ENCODE peak calls at places on chromosomes 7 and 10, in five cellular contexts. K is NB4, W is upper lobe of right lung, V is body of pancreas, J is colonic mucosa. Y is an unnamed sample.

GRCh38 chr7:142881586-142882337 is 3.8 kb downstream of the TRPV6 start:
- DNase-seq in K (no peak), W (peak), V (no peak), J (no peak), Y (peak)

GRCh38 chr7:142152076-142152475 is 40.6 kb downstream of the MGAM2 start:
- DNase-seq in K (no peak), W (no peak), V (no peak), J (no peak), Y (peak)

GRCh38 chr10:72250666-72251065 is 23.1 kb upstream of the DDIT4 start:
- DNase-seq in K (no peak), W (no peak), V (peak), J (no peak), Y (no peak)

GRCh38 chr7:103691291-103691690 is 245.3 kb upstream of the SLC26A5 start:
- DNase-seq in K (no peak), W (no peak), V (no peak), J (no peak), Y (no peak)

GRCh38 chr10:59839576-59839975 is 66.8 kb downstream of the CCDC6 start:
- DNase-seq in K (peak), W (no peak), V (no peak), J (no peak), Y (no peak)

GRCh38 chr10:73439605-73440298 is 6.4 kb upstream of the MSS51 start:
- DNase-seq in K (no peak), W (no peak), V (no peak), J (no peak), Y (no peak)

GRCh38 chr10:30775779-30776591 is 146.4 kb upstream of the LYZL2 start:
- DNase-seq in K (no peak), W (no peak), V (no peak), J (no peak), Y (no peak)

GRCh38 chr10:72661436-72661835 is 30.5 kb upstream of the MCU start:
- DNase-seq in K (no peak), W (no peak), V (no peak), J (no peak), Y (no peak)

GRCh38 chr10:15579605-15580004 is 140.1 kb downstream of the ITGA8 start:
- DNase-seq in K (no peak), W (no peak), V (no peak), J (no peak), Y (no peak)

GRCh38 chr7:64978497-64979203 is 12.2 kb downstream of the ZNF117 start:
- DNase-seq in K (no peak), W (no peak), V (no peak), J (no peak), Y (no peak)

GRCh38 chr7:5425507-5426225 is 2.0 kb upstream of the TNRC18 start:
- DNase-seq in K (peak), W (peak), V (peak), J (peak), Y (no peak)

GRCh38 chr7:5428470-5429252 is 5.0 kb upstream of the TNRC18 start:
- DNase-seq in K (peak), W (peak), V (peak), J (peak), Y (no peak)

GRCh38 chr7:5424689-5425506 is 1.3 kb upstream of the TNRC18 start:
- DNase-seq in K (peak), W (peak), V (peak), J (peak), Y (no peak)

GRCh38 chr7:5423844-5424688 is 432 bp upstream of the TNRC18 start:
- DNase-seq in K (peak), W (peak), V (peak), J (peak), Y (peak)

GRCh38 chr7:5426226-5426475 is 2.5 kb upstream of the TNRC18 start:
- DNase-seq in K (no peak), W (no peak), V (no peak), J (no peak), Y (no peak)
- H3K4me3 ChIP-seq in K (peak), W (peak), V (peak), J (peak), Y (no peak)

DNA sequence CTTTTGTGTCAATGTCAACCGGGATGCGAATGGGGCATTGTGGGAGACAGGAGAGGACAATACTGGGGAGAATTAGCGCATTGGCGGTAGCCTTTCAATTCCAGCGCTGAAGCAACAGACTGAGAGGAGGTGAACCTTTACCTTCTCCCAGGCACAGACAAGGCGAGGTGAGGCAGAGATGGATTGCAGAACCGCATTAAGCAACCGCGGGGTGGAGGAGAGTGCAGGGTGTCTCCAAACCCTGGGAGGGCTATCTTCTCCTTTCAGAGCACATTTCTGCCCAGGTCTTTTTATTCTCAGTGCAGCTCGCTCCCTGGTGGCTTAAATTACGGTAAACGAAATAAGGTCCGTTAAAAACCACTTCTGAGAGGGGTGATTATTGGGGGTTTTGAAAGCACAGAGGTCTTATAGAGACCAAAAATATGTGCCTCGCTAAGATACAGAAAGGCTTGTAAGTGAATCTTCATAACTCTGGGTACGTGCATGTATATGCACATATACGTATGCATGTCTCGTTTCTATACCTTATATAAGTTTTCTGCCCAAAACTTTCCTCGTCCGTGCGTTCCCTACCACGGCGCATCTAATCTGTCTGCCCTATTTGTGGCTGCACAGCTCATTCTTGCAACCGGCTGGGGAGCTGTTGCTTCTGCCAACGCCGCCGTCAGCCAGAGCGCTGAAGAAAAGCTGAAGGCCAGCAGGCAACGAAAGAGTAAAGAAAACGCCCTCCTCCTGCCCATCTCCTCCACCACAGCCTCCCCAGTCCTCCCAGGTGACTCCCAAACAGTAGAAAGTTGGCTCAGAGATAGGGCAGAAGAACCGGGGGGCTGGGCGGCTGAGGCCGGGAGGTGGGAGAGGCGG is 915 bp upstream of the ZNF804B start:
- DNase-seq in K (no peak), W (peak), V (peak), J (no peak), Y (no peak)
- TF ChIP-seq CTCF in K (no peak), W (no peak), V (no peak), J (no peak), Y (no peak)

GRCh38 chr10:34397324-34397723 is 417.8 kb downstream of the PARD3 start:
- DNase-seq in K (no peak), W (no peak), V (no peak), J (no peak), Y (no peak)
- H3K4me3 ChIP-seq in K (no peak), W (no peak), V (no peak), J (no peak), Y (no peak)

GRCh38 chr7:106658504-106659368 is 2.2 kb downstream of the CCDC71L start:
- DNase-seq in K (no peak), W (no peak), V (no peak), J (no peak), Y (no peak)

GRCh38 chr7:106659369-106659962 is 1.5 kb downstream of the CCDC71L start:
- DNase-seq in K (no peak), W (no peak), V (no peak), J (no peak), Y (peak)

GRCh38 chr7:106657085-106657991 is 3.6 kb downstream of the CCDC71L start:
- DNase-seq in K (no peak), W (no peak), V (no peak), J (no peak), Y (peak)

GRCh38 chr7:106660862-106661720 is at the start of gene CCDC71L:
- DNase-seq in K (peak), W (peak), V (peak), J (peak), Y (peak)

DNA sequence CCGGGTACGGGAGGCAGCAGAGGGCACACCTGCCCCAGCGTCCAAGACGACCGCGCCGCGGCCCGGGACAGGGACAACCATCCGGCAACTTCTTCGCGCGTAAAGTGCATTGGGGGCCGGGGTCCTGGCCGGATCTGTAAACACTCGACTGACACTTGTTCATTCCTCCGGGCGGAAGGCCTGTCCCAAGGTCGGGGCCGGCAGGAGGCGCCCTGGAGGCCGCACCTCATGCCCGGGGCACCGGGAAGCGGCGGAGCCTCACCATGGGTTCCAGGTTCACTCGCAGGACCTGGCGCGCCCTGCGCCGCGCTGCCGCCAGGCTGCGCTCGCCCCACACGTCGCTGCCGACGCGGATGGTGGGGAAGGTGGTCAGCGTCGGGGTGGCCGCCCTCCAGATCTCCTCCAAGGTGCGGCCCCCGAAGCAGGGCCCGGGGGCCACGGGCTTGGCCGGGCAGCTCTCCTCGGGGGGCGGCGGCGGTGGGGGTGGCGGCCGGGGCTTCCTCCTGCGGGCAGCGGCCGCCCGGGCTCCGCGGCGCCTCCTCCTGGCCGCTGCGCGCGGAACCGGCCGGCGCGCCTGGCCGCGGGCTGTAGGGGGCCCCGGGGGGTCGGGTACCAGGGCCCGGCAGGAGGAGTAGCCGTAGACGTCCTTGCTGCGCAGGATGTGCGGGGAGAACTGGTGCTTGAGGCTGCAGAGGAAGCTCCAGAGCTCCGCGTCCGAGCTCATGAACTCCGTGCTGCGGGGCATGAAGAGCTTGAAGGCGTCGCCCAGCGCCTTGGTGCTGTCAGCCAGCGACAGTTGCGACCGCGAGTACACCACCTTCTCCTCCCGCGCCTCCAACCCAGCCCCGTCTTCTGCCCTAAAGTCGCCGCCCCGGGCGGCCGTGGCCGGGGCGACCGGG is 746 bp downstream of the CCDC71L start:
- DNase-seq in K (peak), W (peak), V (peak), J (peak), Y (peak)
- TF ChIP-seq CTCF in K (peak), W (peak), V (peak), J (peak), Y (peak)

DNA sequence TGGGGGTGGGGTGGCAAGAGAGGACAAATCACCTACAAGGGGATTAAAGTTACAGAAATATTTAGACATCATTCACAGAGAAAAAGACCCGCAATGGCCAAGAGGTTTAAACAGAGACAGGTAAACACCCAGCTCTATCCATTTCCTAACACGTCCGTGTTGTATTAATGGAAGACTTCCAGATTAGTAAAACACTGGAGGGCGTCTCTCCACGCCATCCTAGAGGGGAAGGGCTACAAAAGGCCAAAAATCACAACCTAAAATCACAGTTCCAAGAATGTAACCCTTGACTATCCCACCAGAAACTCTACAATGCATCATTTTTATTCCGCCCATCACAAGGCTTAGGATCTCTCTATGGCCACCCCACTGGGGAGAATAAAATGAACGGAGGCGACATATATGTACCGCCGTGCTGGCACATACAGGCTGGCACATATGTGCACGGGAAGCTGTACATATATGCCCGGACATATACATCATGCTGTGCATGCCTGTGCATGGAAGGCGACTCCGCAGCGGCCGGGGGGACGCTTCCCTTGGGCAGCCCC is 758 bp downstream of the PCLO start:
- DNase-seq in K (no peak), W (no peak), V (no peak), J (no peak), Y (no peak)
- H3K4me3 ChIP-seq in K (no peak), W (peak), V (peak), J (peak), Y (peak)

GRCh38 chr7:130385600-130386066 is 5.3 kb downstream of the CPA1 start:
- DNase-seq in K (no peak), W (no peak), V (peak), J (no peak), Y (no peak)

GRCh38 chr7:130381468-130382312 is 1.4 kb downstream of the CPA1 start:
- DNase-seq in K (no peak), W (no peak), V (peak), J (no peak), Y (no peak)

GRCh38 chr7:130384371-130384801 is 4.1 kb downstream of the CPA1 start:
- DNase-seq in K (peak), W (no peak), V (peak), J (no peak), Y (no peak)

GRCh38 chr7:130384841-130385599 is 4.7 kb downstream of the CPA1 start:
- DNase-seq in K (no peak), W (no peak), V (peak), J (no peak), Y (no peak)

DNA sequence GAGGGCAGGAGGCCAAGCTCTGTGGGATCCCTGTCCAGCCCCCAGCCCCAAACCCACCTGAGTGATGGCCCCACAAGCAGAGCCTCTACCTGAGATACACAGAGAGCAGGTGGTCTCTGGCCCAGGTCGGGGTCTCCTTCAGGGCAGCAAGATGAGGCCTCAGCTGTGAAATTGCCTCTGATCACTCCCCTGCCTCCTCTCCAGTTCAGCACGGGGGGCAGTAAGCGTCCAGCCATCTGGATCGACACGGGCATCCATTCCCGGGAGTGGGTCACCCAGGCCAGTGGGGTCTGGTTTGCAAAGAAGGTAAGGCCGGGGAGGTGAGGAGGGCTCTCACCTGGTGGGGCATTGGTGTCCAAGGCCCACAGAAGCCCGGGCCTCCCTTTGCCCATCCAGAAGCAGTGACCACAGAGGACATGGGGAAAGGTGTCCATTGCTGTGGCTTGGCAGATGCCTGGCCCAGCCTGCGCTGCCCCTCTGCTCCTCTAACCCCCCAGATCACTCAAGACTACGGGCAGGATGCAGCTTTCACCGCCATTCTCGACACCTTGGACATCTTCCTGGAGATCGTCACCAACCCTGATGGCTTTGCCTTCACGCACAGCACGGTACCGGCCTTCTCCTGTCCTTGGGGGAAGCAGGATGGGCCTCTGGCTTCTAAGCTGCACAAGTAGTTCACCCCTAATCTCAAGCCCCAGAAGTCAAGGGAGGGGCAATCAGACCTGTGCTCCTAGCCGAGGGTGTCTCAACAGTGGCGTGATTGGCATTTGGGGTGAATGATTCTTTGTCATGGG is 3.1 kb downstream of the CPA1 start:
- DNase-seq in K (no peak), W (no peak), V (peak), J (no peak), Y (no peak)
- TF ChIP-seq CTCF in K (no peak), W (no peak), V (no peak), J (no peak), Y (no peak)

DNA sequence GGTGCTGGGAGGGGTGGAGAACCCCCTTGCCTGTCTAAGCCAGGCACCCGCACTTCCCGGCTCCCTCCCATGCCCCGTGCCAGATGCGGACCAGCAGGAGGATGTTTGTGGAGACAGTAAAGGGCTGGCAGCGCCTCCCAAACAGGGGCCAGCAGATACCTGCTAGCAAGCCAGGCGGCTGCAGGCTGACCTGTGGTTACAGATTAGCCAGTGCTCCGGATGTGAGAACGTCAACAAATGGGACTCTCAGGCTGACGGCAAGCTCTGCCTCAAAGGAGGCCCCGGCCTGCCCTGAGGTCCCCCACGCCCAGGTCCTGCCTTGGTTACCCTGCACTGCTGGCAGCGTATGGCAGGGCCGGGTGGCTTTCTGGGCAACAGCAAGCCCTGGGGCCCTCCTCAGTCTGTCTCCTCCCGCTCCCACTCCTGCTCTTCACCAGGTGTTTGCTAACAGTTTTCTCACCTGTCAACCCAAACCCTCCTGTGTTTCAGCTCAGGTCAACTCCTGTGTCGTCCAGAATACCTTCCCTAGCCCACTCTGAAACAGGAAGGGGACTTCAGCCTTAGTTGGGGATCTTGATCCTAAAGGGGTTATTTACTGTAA is 85.4 kb downstream of the NEURL1 start:
- DNase-seq in K (no peak), W (no peak), V (peak), J (peak), Y (peak)
- H3K4me3 ChIP-seq in K (no peak), W (no peak), V (no peak), J (no peak), Y (no peak)